ENCODE peak calls at places on chromosomes 1 and 21, in nine cellular contexts. X is omental fat pad; T is GM13977; R is astrocyte of the cerebellum; B is heart right ventricle; G is left ventricle myocardium inferior; U is HFF-Myc; N is CD4-positive, alpha-beta T cell; A is PC-9. W is an unnamed sample.

GRCh38 chr1:158013840-158014520 is 20.5 kb downstream of the KIRREL1 start:
- DNase-seq in X (no peak), A (no peak), N (no peak), G (no peak), U (no peak), T (no peak), B (no peak), R (no peak), W (no peak)

GRCh38 chr1:226738421-226738994 is 574 bp downstream of the ITPKB start:
- DNase-seq in T (peak; percentile 43), X (no peak), U (no peak), R (no peak), B (peak; percentile 43), G (peak; percentile 38), A (no peak), N (peak; percentile 47), W (no peak)

GRCh38 chr21:34987673-34988072 is 61.4 kb downstream of the RUNX1 start:
- DNase-seq in T (no peak), A (no peak), N (no peak), R (no peak), B (no peak), U (no peak), G (no peak), X (no peak), W (no peak)

GRCh38 chr1:153389978-153390879 is 644 bp downstream of the S100A8 start:
- DNase-seq in T (no peak), B (no peak), G (no peak), U (no peak), A (no peak), N (no peak), X (no peak), R (no peak), W (no peak)

GRCh38 chr1:243974451-243975292 is 76.4 kb upstream of the ZBTB18 start:
- DNase-seq in R (peak; percentile 26), B (no peak), A (no peak), X (no peak), T (no peak), U (no peak), G (no peak), N (no peak), W (peak; percentile 3)

GRCh38 chr1:183697814-183698590 is 44.9 kb upstream of the APOBEC4 start:
- DNase-seq in A (no peak), X (no peak), G (no peak), R (no peak), U (no peak), T (no peak), B (no peak), N (no peak), W (peak; percentile 4)

GRCh38 chr1:153978274-153978909 is 918 bp upstream of the JTB start:
- DNase-seq in N (no peak), U (no peak), X (no peak), R (no peak), G (no peak), B (no peak), T (no peak), A (no peak), W (no peak)

GRCh38 chr1:116359060-116359830 is 13.8 kb upstream of the ATP1A1 start:
- DNase-seq in X (no peak), G (no peak), B (no peak), T (no peak), R (no peak), U (no peak), A (peak; percentile 94), N (no peak), W (no peak)

GRCh38 chr1:178119623-178120022 is 25.7 kb downstream of the RASAL2 start:
- DNase-seq in T (no peak), U (no peak), X (no peak), A (peak; percentile 82), R (no peak), N (no peak), G (no peak), B (no peak), W (no peak)

GRCh38 chr1:170765712-170766330 is 101.9 kb downstream of the PRRX1 start:
- DNase-seq in X (no peak), G (no peak), U (no peak), R (peak; percentile 38), B (no peak), T (no peak), N (no peak), A (no peak), W (no peak)

GRCh38 chr1:115757866-115758265 is 10.6 kb downstream of the CASQ2 start:
- DNase-seq in G (no peak), T (no peak), X (no peak), N (no peak), B (no peak), U (no peak), R (no peak), A (peak; percentile 64), W (no peak)

GRCh38 chr1:211683396-211684297 is 8.2 kb upstream of the NEK2 start:
- DNase-seq in X (no peak), G (no peak), N (no peak), A (no peak), T (no peak), B (no peak), U (no peak), R (no peak), W (no peak)
- TF ChIP-seq CTCF in X (no peak), G (no peak), N (no peak), A (no peak), T (no peak), B (no peak), U (no peak), R (no peak), W (no peak)

GRCh38 chr1:94887603-94888171 is 39.2 kb downstream of the CNN3 start:
- DNase-seq in T (no peak), G (no peak), X (no peak), B (no peak), A (no peak), R (no peak), U (no peak), N (no peak), W (no peak)
- TF ChIP-seq CTCF in T (no peak), G (no peak), X (no peak), B (no peak), A (no peak), R (no peak), U (no peak), N (no peak), W (no peak)

GRCh38 chr1:55070765-55071164 is 31.4 kb downstream of the PCSK9 start:
- DNase-seq in G (no peak), U (no peak), B (no peak), N (no peak), T (no peak), X (no peak), A (no peak), R (no peak), W (no peak)

GRCh38 chr1:55073187-55073916 is 34.0 kb downstream of the PCSK9 start:
- DNase-seq in A (no peak), X (no peak), U (no peak), R (no peak), T (peak; percentile 26), B (no peak), G (no peak), N (no peak), W (peak; percentile 56)

GRCh38 chr1:55069280-55069679 is 29.9 kb downstream of the PCSK9 start:
- DNase-seq in T (no peak), R (no peak), G (no peak), B (no peak), X (no peak), N (no peak), A (no peak), U (no peak), W (no peak)

GRCh38 chr1:55070291-55070690 is 30.9 kb downstream of the PCSK9 start:
- DNase-seq in R (no peak), G (no peak), U (no peak), B (no peak), N (no peak), X (no peak), T (no peak), A (no peak), W (no peak)

DNA sequence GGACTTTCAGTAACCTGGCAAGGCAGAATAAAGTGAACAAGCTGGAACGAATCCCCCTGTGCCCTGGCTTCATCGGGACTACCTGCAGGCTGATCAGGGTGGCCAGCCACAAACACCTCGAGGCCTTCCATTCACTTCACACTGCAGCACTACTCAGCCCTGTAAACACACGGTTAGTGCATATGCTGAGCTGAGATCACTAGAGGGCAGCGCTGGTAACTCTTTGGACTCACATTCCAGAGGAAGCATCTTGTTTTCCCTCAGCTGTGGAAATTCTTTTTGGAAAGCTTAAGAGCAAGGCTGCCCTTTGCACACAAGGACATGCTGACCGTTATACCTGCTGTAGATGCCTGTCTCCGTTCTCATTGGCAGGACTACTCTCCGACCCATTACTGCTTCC is 32.1 kb downstream of the PCSK9 start:
- DNase-seq in T (no peak), N (no peak), X (no peak), U (no peak), R (peak; percentile 39), A (no peak), B (no peak), G (no peak), W (peak; percentile 19)
- TF ChIP-seq CTCF in T (peak; percentile 55), N (no peak), X (no peak), U (peak; percentile 65), R (peak; percentile 73), A (peak; percentile 60), B (no peak), G (peak; percentile 36), W (peak; percentile 34)

GRCh38 chr1:92065042-92065441 is 10.2 kb downstream of the SETSIP start:
- DNase-seq in U (no peak), B (no peak), R (no peak), X (no peak), T (no peak), G (no peak), A (no peak), N (no peak), W (no peak)
- TF ChIP-seq CTCF in U (peak; percentile 12), B (no peak), R (no peak), X (no peak), T (no peak), G (no peak), A (no peak), N (no peak), W (no peak)

DNA sequence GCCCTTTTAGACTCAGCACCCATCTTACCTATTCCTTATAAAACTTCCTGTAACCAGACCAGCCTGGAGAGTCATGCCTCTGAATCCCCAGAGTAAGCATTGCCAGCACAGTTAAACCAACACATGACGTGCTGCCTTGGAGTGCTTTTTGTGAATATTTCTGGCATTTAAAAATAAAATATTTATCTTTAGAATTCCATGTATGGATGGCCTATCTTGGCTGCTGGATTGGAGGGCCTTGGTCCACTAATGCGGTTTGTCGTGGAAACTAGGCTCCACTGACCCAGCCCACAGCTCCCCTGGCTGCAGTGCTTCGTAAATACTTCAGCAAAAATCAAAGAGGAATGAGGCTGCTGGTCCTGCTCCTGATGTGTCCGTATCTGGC is 17.5 kb downstream of the MTARC1 start:
- DNase-seq in R (no peak), B (no peak), X (no peak), G (no peak), A (no peak), N (no peak), U (no peak), T (no peak), W (no peak)
- TF ChIP-seq CTCF in R (no peak), B (no peak), X (no peak), G (no peak), A (no peak), N (no peak), U (no peak), T (no peak), W (no peak)

GRCh38 chr1:84653130-84653680 is 37.1 kb downstream of the SSX2IP start:
- DNase-seq in A (no peak), T (no peak), N (no peak), U (no peak), R (no peak), G (no peak), X (no peak), B (no peak), W (no peak)
- TF ChIP-seq CTCF in A (no peak), T (no peak), N (no peak), U (no peak), R (no peak), G (no peak), X (no peak), B (no peak), W (no peak)